ENCODE peak calls at places on chromosomes 13 and 19, in nine cellular contexts. W is H9, R is stomach, T is heart right ventricle, U is activated B cell treated with CpG ODN at 0.5 μM for 24 hours, J is left ventricle myocardium inferior, P is endothelial cell, Z is mucosa of descending colon, F is adrenal gland. E is an unnamed sample.

GRCh38 chr13:102555914-102556553 is 40.8 kb upstream of the TPP2 start:
- DNase-seq in W (no peak), R (no peak), T (no peak), U (no peak), J (no peak), P (peak; percentile 29), Z (no peak), F (no peak), E (no peak)

GRCh38 chr13:99655351-99656091 is 154.2 kb downstream of the TM9SF2 start:
- DNase-seq in W (no peak), R (no peak), T (no peak), U (no peak), J (no peak), P (no peak), Z (no peak), F (no peak), E (no peak)

GRCh38 chr19:32317045-32317444 is 28.4 kb upstream of the ZNF507 start:
- DNase-seq in W (no peak), R (no peak), T (no peak), U (no peak), J (no peak), P (no peak), Z (no peak), F (no peak), E (no peak)

GRCh38 chr13:78138756-78139155 is 220.1 kb upstream of the EDNRB start:
- DNase-seq in W (no peak), R (no peak), T (no peak), U (no peak), J (no peak), P (no peak), Z (no peak), F (no peak), E (no peak)

GRCh38 chr13:105908581-105908980 is 626.9 kb downstream of the EFNB2 start:
- DNase-seq in W (no peak), R (no peak), T (no peak), U (no peak), J (no peak), P (no peak), Z (no peak), F (no peak), E (no peak)

GRCh38 chr19:17333611-17334413 is 843 bp downstream of the ANO8 start:
- DNase-seq in W (peak; percentile 68), R (peak; percentile 64), T (no peak), U (peak; percentile 45), J (no peak), P (no peak), Z (peak; percentile 76), F (peak; percentile 89), E (no peak)

GRCh38 chr13:43257765-43258164 is 234.4 kb downstream of the DNAJC15 start:
- DNase-seq in W (no peak), R (no peak), T (no peak), U (no peak), J (no peak), P (no peak), Z (no peak), F (no peak), E (no peak)

GRCh38 chr19:53004242-53004641 is 9.5 kb upstream of the ERVV-1 start:
- DNase-seq in W (no peak), R (no peak), T (no peak), U (no peak), J (no peak), P (no peak), Z (no peak), F (no peak), E (no peak)

GRCh38 chr19:40663712-40664692 is 26.4 kb downstream of the NUMBL start:
- DNase-seq in W (no peak), R (no peak), T (no peak), U (no peak), J (peak; percentile 17), P (no peak), Z (no peak), F (peak; percentile 66), E (no peak)

GRCh38 chr13:113989585-113990300 is 15.9 kb upstream of the C13orf46 start:
- DNase-seq in W (no peak), R (no peak), T (no peak), U (peak; percentile 8), J (peak; percentile 6), P (no peak), Z (peak; percentile 19), F (no peak), E (no peak)

GRCh38 chr13:102280366-102280765 is 121.5 kb downstream of the FGF14 start:
- DNase-seq in W (no peak), R (no peak), T (no peak), U (no peak), J (no peak), P (no peak), Z (no peak), F (no peak), E (no peak)

GRCh38 chr13:98842074-98842473 is 89.6 kb upstream of the SLC15A1 start:
- DNase-seq in W (no peak), R (no peak), T (no peak), U (no peak), J (no peak), P (no peak), Z (no peak), F (no peak), E (no peak)

GRCh38 chr19:3838661-3839060 is 30.2 kb downstream of the ZFR2 start:
- DNase-seq in W (no peak), R (no peak), T (no peak), U (no peak), J (no peak), P (no peak), Z (no peak), F (no peak), E (no peak)

GRCh38 chr19:13208964-13209796 is 59.0 kb downstream of the IER2 start:
- DNase-seq in W (peak; percentile 70), R (no peak), T (no peak), U (peak; percentile 40), J (no peak), P (no peak), Z (peak; percentile 60), F (no peak), E (no peak)

GRCh38 chr13:41985788-41986508 is 25.0 kb upstream of the VWA8 start:
- DNase-seq in W (no peak), R (no peak), T (no peak), U (no peak), J (no peak), P (no peak), Z (no peak), F (no peak), E (no peak)

GRCh38 chr19:50909240-50910070 is 1.7 kb downstream of the KLK4 start:
- DNase-seq in W (peak; percentile 100), R (peak; percentile 29), T (peak; percentile 22), U (peak; percentile 28), J (no peak), P (peak; percentile 85), Z (peak; percentile 88), F (peak; percentile 60), E (peak; percentile 63)

GRCh38 chr13:52783943-52784342 is 44.3 kb upstream of the CNMD start:
- DNase-seq in W (no peak), R (no peak), T (no peak), U (no peak), J (no peak), P (no peak), Z (no peak), F (no peak), E (no peak)

GRCh38 chr13:74930402-74931165 is 551.4 kb downstream of the TBC1D4 start:
- DNase-seq in W (no peak), R (no peak), T (no peak), U (no peak), J (no peak), P (no peak), Z (no peak), F (no peak), E (no peak)

GRCh38 chr13:112231451-112232083 is 144.6 kb upstream of the SPACA7 start:
- DNase-seq in W (no peak), R (no peak), T (no peak), U (no peak), J (no peak), P (no peak), Z (no peak), F (no peak), E (no peak)
- TF ChIP-seq CTCF in W (no peak), R (no peak), T (no peak), U (no peak), J (no peak), P (no peak), Z (no peak), F (no peak), E (no peak)

DNA sequence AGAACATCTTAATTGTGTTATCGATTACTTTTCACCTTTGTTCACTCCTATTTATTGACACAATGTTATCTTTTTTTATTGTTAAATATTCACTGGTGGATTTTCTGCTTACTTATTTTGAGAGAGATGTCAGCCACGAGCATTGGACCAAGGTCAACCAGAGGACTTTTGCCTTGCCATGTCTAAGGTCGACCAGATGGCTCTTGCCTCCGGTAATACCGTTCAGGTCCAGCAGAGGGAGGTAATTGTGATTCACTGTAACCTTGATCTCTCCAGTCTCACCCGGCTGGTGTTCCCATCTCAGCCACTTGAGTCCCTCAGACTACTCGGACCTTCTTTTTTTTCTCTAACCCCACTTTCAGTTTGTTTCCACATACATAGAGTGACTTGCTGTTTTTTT is 1438.1 kb downstream of the UQCRFS1 start:
- DNase-seq in W (peak; percentile 36), R (no peak), T (no peak), U (no peak), J (no peak), P (no peak), Z (no peak), F (no peak), E (no peak)
- TF ChIP-seq CTCF in W (peak; percentile 37), R (no peak), T (no peak), U (no peak), J (peak; percentile 30), P (peak; percentile 44), Z (no peak), F (no peak), E (no peak)

GRCh38 chr19:1558552-1558951 is 9.6 kb downstream of the MEX3D start:
- DNase-seq in W (no peak), R (no peak), T (no peak), U (no peak), J (no peak), P (no peak), Z (no peak), F (no peak), E (no peak)
- TF ChIP-seq CTCF in W (no peak), R (no peak), T (no peak), U (no peak), J (no peak), P (no peak), Z (no peak), F (no peak), E (no peak)

DNA sequence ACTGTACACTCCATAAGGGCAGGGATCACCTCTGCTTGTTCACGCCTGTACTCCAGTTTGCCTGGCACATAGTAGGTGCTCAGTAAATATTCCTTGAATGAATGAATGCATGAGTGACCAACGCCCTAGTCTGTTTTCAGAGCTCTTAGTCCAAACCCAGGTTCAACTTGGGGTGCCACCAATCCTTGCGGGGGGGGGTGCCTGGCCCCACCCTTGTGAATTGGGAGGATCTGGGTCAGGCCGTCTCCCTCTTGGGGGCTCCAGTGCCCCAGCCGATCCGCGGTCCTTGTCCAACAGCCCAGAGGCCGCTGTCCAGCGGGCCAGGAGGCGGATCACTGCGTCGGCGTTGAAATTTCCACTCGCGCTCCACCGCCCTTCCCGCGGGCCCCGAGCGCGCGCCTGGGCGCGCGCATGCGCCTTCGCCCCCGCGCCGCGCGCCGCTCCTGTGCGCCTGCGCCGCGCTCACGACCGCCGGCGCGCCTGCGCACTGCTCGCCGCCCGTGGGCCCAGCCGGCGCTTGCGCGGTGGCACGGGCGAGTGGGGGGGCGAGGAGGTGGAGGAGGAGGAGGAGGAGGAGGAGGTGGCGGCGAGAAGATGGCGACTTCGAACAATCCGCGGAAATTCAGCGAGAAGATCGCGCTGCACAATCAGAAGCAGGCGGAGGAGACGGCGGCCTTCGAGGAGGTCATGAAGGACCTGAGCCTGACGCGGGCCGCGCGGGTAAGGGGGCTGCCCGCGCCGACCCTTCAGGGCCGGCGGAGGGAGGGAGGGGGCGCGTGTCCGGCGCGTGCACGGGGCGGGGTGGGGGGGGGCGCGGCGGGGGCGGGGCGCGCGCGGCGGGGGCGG is at the start of gene CRTC1:
- DNase-seq in W (peak; percentile 83), R (peak; percentile 90), T (peak; percentile 94), U (peak; percentile 96), J (peak; percentile 86), P (peak; percentile 94), Z (peak; percentile 93), F (peak; percentile 92), E (peak; percentile 89)
- TF ChIP-seq CTCF in W (no peak), R (no peak), T (peak; percentile 16), U (no peak), J (no peak), P (no peak), Z (no peak), F (no peak), E (no peak)